ENCODE peak calls at places on chromosome 1, in eight cellular contexts. L, S, U, H, X, K, R and D are unnamed samples.

GRCh38 chr1:43367026-43367903 is 546 bp downstream of the ELOVL1 start:
- DNase-seq in L (peak), S (no peak), U (no peak), H (no peak), X (no peak), K (peak), R (no peak), D (peak)

GRCh38 chr1:32351859-32352745 is 10.2 kb downstream of the FAM229A start:
- DNase-seq in L (peak), S (no peak), U (peak), H (no peak), X (peak), K (no peak), R (peak), D (peak)

GRCh38 chr1:85328713-85329376 is 52.4 kb upstream of the BCL10 start:
- DNase-seq in L (peak), S (peak), U (peak), H (peak), X (peak), K (no peak), R (peak), D (no peak)

GRCh38 chr1:236140705-236141446 is 1.5 kb upstream of the GPR137B start:
- DNase-seq in L (no peak), S (no peak), U (no peak), H (no peak), X (no peak), K (peak), R (no peak), D (peak)

GRCh38 chr1:41950820-41951219 is 32.1 kb upstream of the HIVEP3 start:
- DNase-seq in L (no peak), S (no peak), U (peak), H (no peak), X (no peak), K (no peak), R (peak), D (no peak)

GRCh38 chr1:36591278-36591677 is 108.6 kb upstream of the CSF3R start:
- DNase-seq in L (no peak), S (no peak), U (no peak), H (no peak), X (no peak), K (no peak), R (no peak), D (no peak)

GRCh38 chr1:236280438-236281285 is 1.1 kb downstream of the ERO1B start:
- DNase-seq in L (peak), S (peak), U (no peak), H (no peak), X (no peak), K (peak), R (no peak), D (peak)

GRCh38 chr1:12640237-12640957 is 3.5 kb upstream of the AADACL4 start:
- DNase-seq in L (peak), S (no peak), U (peak), H (no peak), X (no peak), K (no peak), R (no peak), D (no peak)

GRCh38 chr1:111857251-111857651 is 101.5 kb downstream of the DDX20 start:
- DNase-seq in L (no peak), S (no peak), U (no peak), H (no peak), X (no peak), K (no peak), R (no peak), D (no peak)

GRCh38 chr1:155048449-155049334 is 2.4 kb upstream of the ADAM15 start:
- DNase-seq in L (no peak), S (no peak), U (no peak), H (no peak), X (no peak), K (no peak), R (no peak), D (no peak)

GRCh38 chr1:40312238-40313205 is 4.6 kb downstream of the COL9A2 start:
- DNase-seq in L (no peak), S (no peak), U (no peak), H (peak), X (no peak), K (no peak), R (peak), D (peak)